ENCODE peak calls at places on chromosomes 4 and X, in ten cellular contexts. L is NB4; V is esophagus squamous epithelium; X is stimulated activated CD8-positive, alpha-beta memory T cell treated with anti-CD3 and anti-CD28 coated beads, Interleukin-7, amount 100 ng/mL, for 48 hours; P is NCI-H2029 treated with DMSO at 0.1 percent for 48 hours; R is activated CD4-positive, alpha-beta T cell treated with anti-CD3 and anti-CD28 coated beads, Interleukin-2, amount 50 U/mL, for 4 hours; I is heart left ventricle; N is fibroblast of mammary gland; Y is A172; W is activated T-cell treated with anti-CD3 and anti-CD28 coated beads for 1 hour. S is an unnamed sample.

GRCh38 chrX:82335772-82336171 is 1133.9 kb downstream of the SH3BGRL start:
- DNase-seq in L (no peak), V (no peak), X (no peak), P (no peak), R (no peak), I (no peak), N (no peak), Y (no peak), W (no peak), S (no peak)

GRCh38 chr4:135283934-135284333 is 1082.3 kb upstream of the PABPC4L start:
- DNase-seq in L (no peak), V (no peak), X (no peak), P (no peak), R (no peak), I (no peak), N (no peak), Y (no peak), W (no peak), S (no peak)

GRCh38 chr4:122045533-122045932 is 93.7 kb upstream of the TRPC3 start:
- DNase-seq in L (no peak), V (no peak), X (no peak), P (peak; percentile 30), R (no peak), I (no peak), N (peak; percentile 94), Y (peak; percentile 97), W (no peak), S (no peak)

GRCh38 chr4:123114915-123115756 is 192.7 kb upstream of the NUDT6 start:
- DNase-seq in L (no peak), V (no peak), X (no peak), P (no peak), R (no peak), I (peak; percentile 63), N (no peak), Y (no peak), W (no peak), S (no peak)

GRCh38 chr4:739569-739968 is 33.9 kb downstream of the PCGF3 start:
- DNase-seq in L (no peak), V (no peak), X (no peak), P (no peak), R (no peak), I (no peak), N (no peak), Y (no peak), W (no peak), S (no peak)

GRCh38 chr4:6008092-6008551 is 10.1 kb downstream of the C4orf50 start:
- DNase-seq in L (no peak), V (no peak), X (no peak), P (no peak), R (no peak), I (no peak), N (no peak), Y (no peak), W (no peak), S (no peak)

GRCh38 chrX:2479420-2479780 is 21.4 kb downstream of the DHRSX start:
- DNase-seq in L (no peak), V (no peak), X (no peak), P (no peak), R (no peak), I (peak; percentile 18), N (no peak), Y (no peak), W (no peak), S (no peak)

GRCh38 chr4:121736735-121737351 is 28.1 kb downstream of the SMIM43 start:
- DNase-seq in L (peak; percentile 51), V (no peak), X (no peak), P (no peak), R (no peak), I (no peak), N (peak; percentile 73), Y (peak; percentile 62), W (no peak), S (peak; percentile 25)

GRCh38 chr4:55080174-55080865 is 45.1 kb downstream of the KDR start:
- DNase-seq in L (no peak), V (no peak), X (no peak), P (no peak), R (no peak), I (no peak), N (peak; percentile 79), Y (no peak), W (no peak), S (no peak)

GRCh38 chr4:21752616-21753015 is 196.0 kb downstream of the KCNIP4 start:
- DNase-seq in L (no peak), V (no peak), X (no peak), P (no peak), R (no peak), I (no peak), N (no peak), Y (no peak), W (no peak), S (no peak)

GRCh38 chrX:153981771-153982533 is 9.4 kb downstream of the TMEM187 start:
- DNase-seq in L (peak; percentile 93), V (no peak), X (no peak), P (no peak), R (peak; percentile 49), I (peak; percentile 75), N (peak; percentile 40), Y (no peak), W (no peak), S (no peak)

GRCh38 chrX:47632664-47633063 is 2.9 kb upstream of the CFP start:
- DNase-seq in L (no peak), V (no peak), X (no peak), P (no peak), R (no peak), I (no peak), N (no peak), Y (no peak), W (no peak), S (no peak)

GRCh38 chrX:40202456-40202855 is 104.7 kb upstream of the BCOR start:
- DNase-seq in L (peak; percentile 51), V (no peak), X (no peak), P (no peak), R (no peak), I (no peak), N (no peak), Y (no peak), W (no peak), S (no peak)

GRCh38 chr4:4776934-4777333 is 82.5 kb upstream of the MSX1 start:
- DNase-seq in L (no peak), V (no peak), X (no peak), P (no peak), R (no peak), I (no peak), N (no peak), Y (no peak), W (no peak), S (no peak)

GRCh38 chr4:123412700-123413512 is 16.3 kb downstream of the SPRY1 start:
- DNase-seq in L (no peak), V (no peak), X (no peak), P (no peak), R (no peak), I (no peak), N (peak; percentile 70), Y (no peak), W (no peak), S (no peak)

GRCh38 chr4:100041646-100042045 is 91.6 kb upstream of the H2AZ1 start:
- DNase-seq in L (no peak), V (no peak), X (no peak), P (no peak), R (no peak), I (no peak), N (no peak), Y (no peak), W (no peak), S (no peak)

GRCh38 chrX:30309139-30309571 is at the start of gene NR0B1:
- DNase-seq in L (no peak), V (no peak), X (no peak), P (no peak), R (no peak), I (no peak), N (no peak), Y (no peak), W (no peak), S (no peak)

GRCh38 chr4:66852843-66853242 is 692.5 kb downstream of the CENPC start:
- DNase-seq in L (no peak), V (no peak), X (no peak), P (no peak), R (no peak), I (no peak), N (no peak), Y (no peak), W (no peak), S (no peak)

GRCh38 chrX:132092439-132093065 is 35.3 kb downstream of the FRMD7 start:
- DNase-seq in L (peak; percentile 72), V (no peak), X (peak; percentile 6), P (peak; percentile 37), R (peak; percentile 37), I (no peak), N (peak; percentile 75), Y (peak; percentile 17), W (peak; percentile 22), S (peak; percentile 52)

GRCh38 chr4:74603186-74603585 is 158.2 kb downstream of the AREG start:
- DNase-seq in L (no peak), V (no peak), X (no peak), P (no peak), R (no peak), I (no peak), N (no peak), Y (no peak), W (no peak), S (no peak)

GRCh38 chr4:185853841-185854240 is 41.8 kb upstream of the SORBS2 start:
- DNase-seq in L (no peak), V (no peak), X (no peak), P (no peak), R (no peak), I (no peak), N (no peak), Y (no peak), W (no peak), S (no peak)

GRCh38 chr4:118282692-118283091 is 70.1 kb downstream of the PRSS12 start:
- DNase-seq in L (peak; percentile 90), V (no peak), X (no peak), P (no peak), R (no peak), I (no peak), N (peak; percentile 88), Y (no peak), W (no peak), S (no peak)

GRCh38 chrX:20571611-20572010 is 304.9 kb upstream of the RPS6KA3 start:
- DNase-seq in L (peak; percentile 5), V (no peak), X (no peak), P (no peak), R (no peak), I (no peak), N (peak; percentile 22), Y (peak; percentile 11), W (no peak), S (no peak)

GRCh38 chr4:96352051-96352517 is 512.2 kb downstream of the PDHA2 start:
- DNase-seq in L (peak; percentile 20), V (no peak), X (no peak), P (peak; percentile 15), R (no peak), I (no peak), N (peak; percentile 5), Y (peak; percentile 36), W (no peak), S (peak; percentile 23)

GRCh38 chr4:138241281-138242075 is 671 bp downstream of the SLC7A11 start:
- DNase-seq in L (peak; percentile 44), V (no peak), X (no peak), P (no peak), R (no peak), I (no peak), N (peak; percentile 28), Y (peak; percentile 49), W (no peak), S (peak; percentile 35)

GRCh38 chr4:80189956-80190671 is 7.2 kb upstream of the PRDM8 start:
- DNase-seq in L (no peak), V (no peak), X (no peak), P (no peak), R (no peak), I (no peak), N (no peak), Y (no peak), W (no peak), S (no peak)

GRCh38 chr4:171847751-171848150 is 34.5 kb downstream of the GALNTL6 start:
- DNase-seq in L (no peak), V (no peak), X (no peak), P (no peak), R (no peak), I (no peak), N (peak; percentile 53), Y (no peak), W (no peak), S (no peak)

GRCh38 chrX:107701493-107702121 is 73.3 kb downstream of the PRPS1 start:
- DNase-seq in L (peak; percentile 77), V (no peak), X (no peak), P (no peak), R (no peak), I (no peak), N (no peak), Y (no peak), W (no peak), S (no peak)